ENCODE peak calls at places on chromosome 5, in six cellular contexts. One of them, this sample, is unnamed.

GRCh38 chr5:180436275-180436674 is 57.9 kb upstream of the CNOT6 start:
- DNase-seq in mucosa of descending colon: no peak
- DNase-seq in adrenal gland: no peak
- DNase-seq in psoas muscle: no peak
- DNase-seq in astrocyte of the spinal cord: no peak
- DNase-seq in GM06990: no peak
- DNase-seq in this sample: no peak

GRCh38 chr5:154756203-154756870 is 1.2 kb downstream of the LARP1 start:
- DNase-seq in psoas muscle: peak; percentile 77
- DNase-seq in adrenal gland: peak; percentile 63
- DNase-seq in mucosa of descending colon: peak; percentile 65
- DNase-seq in astrocyte of the spinal cord: no peak
- DNase-seq in GM06990: peak; percentile 52
- DNase-seq in this sample: peak; percentile 74

GRCh38 chr5:79845448-79846197 is 145.4 kb downstream of the MTX3 start:
- DNase-seq in GM06990: no peak
- DNase-seq in astrocyte of the spinal cord: peak; percentile 59
- DNase-seq in adrenal gland: no peak
- DNase-seq in psoas muscle: no peak
- DNase-seq in mucosa of descending colon: no peak
- DNase-seq in this sample: no peak

GRCh38 chr5:179324760-179325295 is 20.4 kb downstream of the ADAMTS2 start:
- DNase-seq in adrenal gland: no peak
- DNase-seq in mucosa of descending colon: no peak
- DNase-seq in GM06990: no peak
- DNase-seq in astrocyte of the spinal cord: no peak
- DNase-seq in psoas muscle: peak; percentile 16
- DNase-seq in this sample: no peak

GRCh38 chr5:23112237-23112636 is 259.1 kb upstream of the CDH12 start:
- DNase-seq in GM06990: no peak
- DNase-seq in mucosa of descending colon: no peak
- DNase-seq in astrocyte of the spinal cord: no peak
- DNase-seq in psoas muscle: no peak
- DNase-seq in adrenal gland: no peak
- DNase-seq in this sample: no peak

GRCh38 chr5:161230222-161230621 is 316.3 kb downstream of the GABRB2 start:
- DNase-seq in adrenal gland: no peak
- DNase-seq in psoas muscle: no peak
- DNase-seq in mucosa of descending colon: peak; percentile 66
- DNase-seq in astrocyte of the spinal cord: no peak
- DNase-seq in GM06990: no peak
- DNase-seq in this sample: no peak

GRCh38 chr5:37734114-37734513 is 105.7 kb downstream of the GDNF start:
- DNase-seq in adrenal gland: no peak
- DNase-seq in psoas muscle: no peak
- DNase-seq in astrocyte of the spinal cord: no peak
- DNase-seq in mucosa of descending colon: no peak
- DNase-seq in GM06990: no peak
- DNase-seq in this sample: no peak

GRCh38 chr5:167730656-167731055 is 560.8 kb upstream of the WWC1 start:
- DNase-seq in psoas muscle: no peak
- DNase-seq in mucosa of descending colon: no peak
- DNase-seq in astrocyte of the spinal cord: no peak
- DNase-seq in adrenal gland: no peak
- DNase-seq in GM06990: no peak
- DNase-seq in this sample: no peak

GRCh38 chr5:13510616-13511015 is 433.9 kb downstream of the DNAH5 start:
- DNase-seq in mucosa of descending colon: no peak
- DNase-seq in adrenal gland: no peak
- DNase-seq in GM06990: no peak
- DNase-seq in psoas muscle: no peak
- DNase-seq in astrocyte of the spinal cord: no peak
- DNase-seq in this sample: no peak

GRCh38 chr5:179959627-179960026 is 51.9 kb upstream of the TBC1D9B start:
- DNase-seq in GM06990: no peak
- DNase-seq in adrenal gland: peak; percentile 19
- DNase-seq in astrocyte of the spinal cord: no peak
- DNase-seq in mucosa of descending colon: no peak
- DNase-seq in psoas muscle: no peak
- DNase-seq in this sample: no peak

GRCh38 chr5:32223972-32224608 is 50.0 kb upstream of the GOLPH3 start:
- DNase-seq in adrenal gland: peak; percentile 21
- DNase-seq in astrocyte of the spinal cord: peak; percentile 47
- DNase-seq in mucosa of descending colon: no peak
- DNase-seq in GM06990: no peak
- DNase-seq in psoas muscle: no peak
- DNase-seq in this sample: no peak

GRCh38 chr5:1883925-1884637 is 1.4 kb upstream of the IRX4 start:
- DNase-seq in adrenal gland: no peak
- DNase-seq in GM06990: no peak
- DNase-seq in psoas muscle: peak; percentile 48
- DNase-seq in astrocyte of the spinal cord: no peak
- DNase-seq in mucosa of descending colon: no peak
- DNase-seq in this sample: peak; percentile 27

GRCh38 chr5:149099920-149100319 is 37.1 kb upstream of the SH3TC2 start:
- DNase-seq in adrenal gland: no peak
- DNase-seq in GM06990: no peak
- DNase-seq in mucosa of descending colon: no peak
- DNase-seq in astrocyte of the spinal cord: no peak
- DNase-seq in psoas muscle: no peak
- DNase-seq in this sample: no peak

GRCh38 chr5:36156619-36157018 is 4.7 kb downstream of the SKP2 start:
- DNase-seq in mucosa of descending colon: no peak
- DNase-seq in psoas muscle: no peak
- DNase-seq in GM06990: no peak
- DNase-seq in astrocyte of the spinal cord: peak; percentile 30
- DNase-seq in adrenal gland: no peak
- DNase-seq in this sample: no peak

GRCh38 chr5:149441194-149441753 is 62.2 kb upstream of the IL17B start:
- DNase-seq in psoas muscle: no peak
- DNase-seq in astrocyte of the spinal cord: no peak
- DNase-seq in adrenal gland: no peak
- DNase-seq in GM06990: no peak
- DNase-seq in mucosa of descending colon: no peak
- DNase-seq in this sample: no peak

GRCh38 chr5:73544429-73545402 is 20.7 kb downstream of the ANKRA2 start:
- DNase-seq in astrocyte of the spinal cord: no peak
- DNase-seq in mucosa of descending colon: peak; percentile 93
- DNase-seq in GM06990: no peak
- DNase-seq in adrenal gland: peak; percentile 89
- DNase-seq in psoas muscle: no peak
- DNase-seq in this sample: peak; percentile 62

GRCh38 chr5:39892708-39893107 is 467.9 kb upstream of the DAB2 start:
- DNase-seq in psoas muscle: no peak
- DNase-seq in astrocyte of the spinal cord: peak; percentile 25
- DNase-seq in adrenal gland: no peak
- DNase-seq in mucosa of descending colon: no peak
- DNase-seq in GM06990: no peak
- DNase-seq in this sample: no peak

GRCh38 chr5:34991486-34992238 is 56.1 kb downstream of the AGXT2 start:
- DNase-seq in psoas muscle: no peak
- DNase-seq in adrenal gland: no peak
- DNase-seq in mucosa of descending colon: no peak
- DNase-seq in astrocyte of the spinal cord: peak; percentile 19
- DNase-seq in GM06990: no peak
- DNase-seq in this sample: no peak

GRCh38 chr5:100841358-100842076 is 61.6 kb downstream of the ST8SIA4 start:
- DNase-seq in mucosa of descending colon: no peak
- DNase-seq in adrenal gland: no peak
- DNase-seq in astrocyte of the spinal cord: no peak
- DNase-seq in GM06990: no peak
- DNase-seq in psoas muscle: no peak
- DNase-seq in this sample: no peak

GRCh38 chr5:151144275-151144674 is 13.3 kb downstream of the ANXA6 start:
- DNase-seq in astrocyte of the spinal cord: no peak
- DNase-seq in mucosa of descending colon: no peak
- DNase-seq in adrenal gland: no peak
- DNase-seq in psoas muscle: no peak
- DNase-seq in GM06990: no peak
- DNase-seq in this sample: no peak

GRCh38 chr5:96924016-96924443 is 11.8 kb upstream of the LNPEP start:
- DNase-seq in GM06990: no peak
- DNase-seq in psoas muscle: no peak
- DNase-seq in adrenal gland: no peak
- DNase-seq in mucosa of descending colon: no peak
- DNase-seq in astrocyte of the spinal cord: no peak
- DNase-seq in this sample: no peak

GRCh38 chr5:28301676-28302075 is 1263.3 kb upstream of the CDH9 start:
- DNase-seq in GM06990: no peak
- DNase-seq in adrenal gland: peak; percentile 39
- DNase-seq in mucosa of descending colon: no peak
- DNase-seq in astrocyte of the spinal cord: peak; percentile 90
- DNase-seq in psoas muscle: no peak
- DNase-seq in this sample: no peak

GRCh38 chr5:147177125-147177840 is 57.5 kb upstream of the STK32A start:
- DNase-seq in adrenal gland: no peak
- DNase-seq in mucosa of descending colon: no peak
- DNase-seq in GM06990: no peak
- DNase-seq in psoas muscle: no peak
- DNase-seq in astrocyte of the spinal cord: peak; percentile 75
- DNase-seq in this sample: no peak

GRCh38 chr5:136028782-136029742 is at the start of gene TGFBI:
- DNase-seq in astrocyte of the spinal cord: peak; percentile 75
- DNase-seq in psoas muscle: peak; percentile 84
- DNase-seq in adrenal gland: peak; percentile 67
- DNase-seq in mucosa of descending colon: peak; percentile 77
- DNase-seq in GM06990: no peak
- DNase-seq in this sample: peak; percentile 82
- TF ChIP-seq CTCF in astrocyte of the spinal cord: peak; percentile 20
- TF ChIP-seq CTCF in psoas muscle: peak; percentile 10
- TF ChIP-seq CTCF in adrenal gland: no peak
- TF ChIP-seq CTCF in mucosa of descending colon: no peak
- TF ChIP-seq CTCF in GM06990: no peak
- TF ChIP-seq CTCF in this sample: peak; percentile 20

GRCh38 chr5:135979510-135979909 is 24.7 kb upstream of the LECT2 start:
- DNase-seq in astrocyte of the spinal cord: peak; percentile 88
- DNase-seq in psoas muscle: no peak
- DNase-seq in GM06990: no peak
- DNase-seq in adrenal gland: no peak
- DNase-seq in mucosa of descending colon: no peak
- DNase-seq in this sample: no peak

GRCh38 chr5:135978993-135979392 is 24.2 kb upstream of the LECT2 start:
- DNase-seq in GM06990: no peak
- DNase-seq in mucosa of descending colon: no peak
- DNase-seq in psoas muscle: no peak
- DNase-seq in adrenal gland: no peak
- DNase-seq in astrocyte of the spinal cord: no peak
- DNase-seq in this sample: no peak

GRCh38 chr5:135978212-135978631 is 23.4 kb upstream of the LECT2 start:
- DNase-seq in mucosa of descending colon: no peak
- DNase-seq in astrocyte of the spinal cord: no peak
- DNase-seq in adrenal gland: no peak
- DNase-seq in psoas muscle: no peak
- DNase-seq in GM06990: no peak
- DNase-seq in this sample: no peak

GRCh38 chr5:135976216-135976615 is 21.4 kb upstream of the LECT2 start:
- DNase-seq in mucosa of descending colon: no peak
- DNase-seq in GM06990: no peak
- DNase-seq in adrenal gland: no peak
- DNase-seq in psoas muscle: no peak
- DNase-seq in astrocyte of the spinal cord: no peak
- DNase-seq in this sample: no peak

DNA sequence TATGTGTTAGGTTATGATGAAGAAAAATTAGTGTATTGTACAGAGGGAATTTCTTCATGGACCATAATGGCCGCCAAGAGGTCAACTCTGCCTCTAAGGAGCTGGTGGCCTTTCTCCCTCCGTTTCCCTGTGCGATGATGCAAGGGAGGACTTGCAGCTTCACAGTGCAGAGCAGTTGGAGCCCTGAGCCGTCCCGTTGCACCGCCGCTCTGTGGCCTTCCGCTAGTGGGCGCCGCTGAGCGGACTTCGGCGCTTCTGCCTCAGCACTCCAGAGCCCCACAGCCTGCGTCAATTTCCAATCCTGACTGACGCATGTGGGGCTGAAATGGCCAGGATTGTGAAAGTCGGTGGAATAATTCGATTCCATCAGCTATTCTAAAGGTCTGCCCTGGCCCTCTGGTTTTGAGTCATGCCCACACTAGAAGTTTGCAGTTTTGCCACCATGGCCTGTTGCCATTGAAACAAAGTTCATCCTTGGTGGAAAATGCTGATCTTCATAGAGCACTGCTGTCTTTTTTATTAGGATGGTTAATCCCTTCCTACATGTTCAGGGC is 22.7 kb upstream of the LECT2 start:
- DNase-seq in psoas muscle: peak; percentile 84
- DNase-seq in astrocyte of the spinal cord: peak; percentile 35
- DNase-seq in adrenal gland: peak; percentile 75
- DNase-seq in mucosa of descending colon: peak; percentile 76
- DNase-seq in GM06990: peak; percentile 67
- DNase-seq in this sample: peak; percentile 87
- TF ChIP-seq CTCF in psoas muscle: peak; percentile 66
- TF ChIP-seq CTCF in astrocyte of the spinal cord: peak; percentile 67
- TF ChIP-seq CTCF in adrenal gland: peak; percentile 75
- TF ChIP-seq CTCF in mucosa of descending colon: peak; percentile 73
- TF ChIP-seq CTCF in GM06990: peak; percentile 99
- TF ChIP-seq CTCF in this sample: peak; percentile 85

DNA sequence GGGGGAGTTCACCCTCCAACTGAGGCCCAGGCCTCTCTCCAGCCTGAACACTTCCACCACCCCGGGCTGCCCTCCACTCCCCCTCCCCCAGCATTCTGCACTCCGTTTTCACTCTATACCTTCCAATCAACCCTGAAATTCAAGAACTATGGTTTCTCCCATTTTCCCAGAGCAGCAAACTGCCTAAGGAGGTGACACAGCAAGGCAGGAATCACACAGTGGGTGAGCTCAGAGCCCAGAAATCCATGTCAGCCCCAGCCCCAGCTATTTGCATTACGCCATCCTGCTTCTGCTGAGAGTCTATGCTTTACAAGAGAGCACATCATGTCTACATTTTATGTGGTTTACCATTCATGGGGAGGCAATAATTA is 12.0 kb downstream of the MSX2 start:
- DNase-seq in mucosa of descending colon: no peak
- DNase-seq in GM06990: no peak
- DNase-seq in astrocyte of the spinal cord: peak; percentile 24
- DNase-seq in psoas muscle: no peak
- DNase-seq in adrenal gland: no peak
- DNase-seq in this sample: no peak
- TF ChIP-seq CTCF in mucosa of descending colon: no peak
- TF ChIP-seq CTCF in GM06990: no peak
- TF ChIP-seq CTCF in astrocyte of the spinal cord: no peak
- TF ChIP-seq CTCF in psoas muscle: no peak
- TF ChIP-seq CTCF in adrenal gland: no peak
- TF ChIP-seq CTCF in this sample: no peak

DNA sequence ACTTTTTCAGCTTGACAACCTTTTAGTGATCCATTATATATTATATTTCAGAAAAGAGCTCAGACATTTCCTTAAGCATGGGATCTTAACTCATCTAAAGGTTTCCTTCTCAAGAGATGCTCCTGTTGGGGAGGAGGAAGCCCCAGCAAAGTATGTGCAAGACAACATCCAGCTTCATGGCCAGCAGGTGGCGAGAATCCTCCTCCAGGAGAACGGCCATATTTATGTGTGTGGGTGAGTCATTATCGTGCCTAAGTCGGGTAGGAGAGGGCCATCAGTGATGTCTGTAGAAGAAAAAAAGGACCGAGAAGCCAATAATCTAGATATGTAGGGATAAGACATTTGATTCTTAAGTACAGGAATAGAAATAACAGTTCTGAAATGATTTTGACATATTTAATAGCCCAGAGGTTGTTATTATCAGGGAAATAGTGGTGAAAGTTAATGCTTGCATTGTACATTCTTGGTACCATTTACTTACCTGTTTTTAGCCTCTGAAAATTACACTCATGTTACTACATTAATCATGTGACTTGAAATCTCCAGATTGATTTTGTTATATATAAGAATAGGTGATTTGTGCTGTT is 28.2 kb downstream of the MTRR start:
- DNase-seq in psoas muscle: no peak
- DNase-seq in mucosa of descending colon: no peak
- DNase-seq in astrocyte of the spinal cord: peak; percentile 60
- DNase-seq in adrenal gland: peak; percentile 17
- DNase-seq in GM06990: no peak
- DNase-seq in this sample: no peak
- TF ChIP-seq CTCF in psoas muscle: no peak
- TF ChIP-seq CTCF in mucosa of descending colon: no peak
- TF ChIP-seq CTCF in astrocyte of the spinal cord: peak; percentile 56
- TF ChIP-seq CTCF in adrenal gland: no peak
- TF ChIP-seq CTCF in GM06990: peak; percentile 65
- TF ChIP-seq CTCF in this sample: no peak